ENCODE peak calls at places on chromosomes 4 and X, in ten cellular contexts. One of them, this sample, is unnamed.

GRCh38 chr4:102318526-102318925 is 26.8 kb downstream of the SLC39A8 start:
- DNase-seq in OCI-LY7: no peak
- DNase-seq in neural progenitor cell: no peak
- DNase-seq in GM12865: no peak
- DNase-seq in ovary: no peak
- DNase-seq in tibial nerve: no peak
- DNase-seq in colonic mucosa: peak; percentile 45
- DNase-seq in IMR-90: no peak
- DNase-seq in A549: no peak
- DNase-seq in right lobe of liver: no peak
- DNase-seq in this sample: no peak

GRCh38 chrX:45424341-45424740 is 223.7 kb upstream of the DIPK2B start:
- DNase-seq in OCI-LY7: no peak
- DNase-seq in neural progenitor cell: no peak
- DNase-seq in GM12865: no peak
- DNase-seq in ovary: no peak
- DNase-seq in tibial nerve: no peak
- DNase-seq in colonic mucosa: no peak
- DNase-seq in IMR-90: no peak
- DNase-seq in A549: no peak
- DNase-seq in right lobe of liver: no peak
- DNase-seq in this sample: no peak

GRCh38 chr4:94744830-94745229 is 12.9 kb upstream of the BMPR1B start:
- DNase-seq in OCI-LY7: no peak
- DNase-seq in neural progenitor cell: no peak
- DNase-seq in GM12865: no peak
- DNase-seq in ovary: no peak
- DNase-seq in tibial nerve: no peak
- DNase-seq in colonic mucosa: no peak
- DNase-seq in IMR-90: no peak
- DNase-seq in A549: no peak
- DNase-seq in right lobe of liver: no peak
- DNase-seq in this sample: no peak

GRCh38 chrX:96692911-96693310 is 8.3 kb downstream of the DIAPH2 start:
- DNase-seq in OCI-LY7: no peak
- DNase-seq in neural progenitor cell: no peak
- DNase-seq in GM12865: no peak
- DNase-seq in ovary: no peak
- DNase-seq in tibial nerve: no peak
- DNase-seq in colonic mucosa: no peak
- DNase-seq in IMR-90: no peak
- DNase-seq in A549: no peak
- DNase-seq in right lobe of liver: no peak
- DNase-seq in this sample: no peak

GRCh38 chrX:46444011-46444410 is 101.2 kb downstream of the ZNF674 start:
- DNase-seq in OCI-LY7: no peak
- DNase-seq in neural progenitor cell: no peak
- DNase-seq in GM12865: no peak
- DNase-seq in ovary: no peak
- DNase-seq in tibial nerve: no peak
- DNase-seq in colonic mucosa: no peak
- DNase-seq in IMR-90: peak; percentile 89
- DNase-seq in A549: no peak
- DNase-seq in right lobe of liver: no peak
- DNase-seq in this sample: peak; percentile 64

GRCh38 chrX:13050151-13050550 is 5.7 kb upstream of the FAM9C start:
- DNase-seq in OCI-LY7: no peak
- DNase-seq in neural progenitor cell: no peak
- DNase-seq in GM12865: no peak
- DNase-seq in ovary: no peak
- DNase-seq in tibial nerve: no peak
- DNase-seq in colonic mucosa: no peak
- DNase-seq in IMR-90: no peak
- DNase-seq in A549: no peak
- DNase-seq in right lobe of liver: no peak
- DNase-seq in this sample: no peak

GRCh38 chr4:56990109-56990508 is 11.4 kb downstream of the POLR2B start:
- DNase-seq in OCI-LY7: no peak
- DNase-seq in neural progenitor cell: no peak
- DNase-seq in GM12865: no peak
- DNase-seq in ovary: no peak
- DNase-seq in tibial nerve: no peak
- DNase-seq in colonic mucosa: no peak
- DNase-seq in IMR-90: peak; percentile 79
- DNase-seq in A549: no peak
- DNase-seq in right lobe of liver: no peak
- DNase-seq in this sample: no peak

GRCh38 chr4:169164669-169165415 is 105.9 kb downstream of the SH3RF1 start:
- DNase-seq in OCI-LY7: no peak
- DNase-seq in neural progenitor cell: no peak
- DNase-seq in GM12865: no peak
- DNase-seq in ovary: no peak
- DNase-seq in tibial nerve: no peak
- DNase-seq in colonic mucosa: no peak
- DNase-seq in IMR-90: peak; percentile 32
- DNase-seq in A549: no peak
- DNase-seq in right lobe of liver: no peak
- DNase-seq in this sample: no peak

GRCh38 chrX:123036401-123036800 is 147.7 kb upstream of the GRIA3 start:
- DNase-seq in OCI-LY7: no peak
- DNase-seq in neural progenitor cell: no peak
- DNase-seq in GM12865: no peak
- DNase-seq in ovary: no peak
- DNase-seq in tibial nerve: no peak
- DNase-seq in colonic mucosa: no peak
- DNase-seq in IMR-90: no peak
- DNase-seq in A549: no peak
- DNase-seq in right lobe of liver: no peak
- DNase-seq in this sample: no peak

GRCh38 chr4:36187723-36188333 is 56.5 kb downstream of the ARAP2 start:
- DNase-seq in OCI-LY7: peak; percentile 4
- DNase-seq in neural progenitor cell: peak; percentile 57
- DNase-seq in GM12865: peak; percentile 39
- DNase-seq in ovary: no peak
- DNase-seq in tibial nerve: no peak
- DNase-seq in colonic mucosa: no peak
- DNase-seq in IMR-90: peak; percentile 33
- DNase-seq in A549: peak; percentile 1
- DNase-seq in right lobe of liver: no peak
- DNase-seq in this sample: peak; percentile 49

GRCh38 chr4:114509340-114509739 is 89.3 kb upstream of the UGT8 start:
- DNase-seq in OCI-LY7: no peak
- DNase-seq in neural progenitor cell: no peak
- DNase-seq in GM12865: no peak
- DNase-seq in ovary: no peak
- DNase-seq in tibial nerve: no peak
- DNase-seq in colonic mucosa: no peak
- DNase-seq in IMR-90: no peak
- DNase-seq in A549: no peak
- DNase-seq in right lobe of liver: no peak
- DNase-seq in this sample: no peak

GRCh38 chr4:74117024-74117534 is 18.1 kb upstream of the CXCL2 start:
- DNase-seq in OCI-LY7: no peak
- DNase-seq in neural progenitor cell: no peak
- DNase-seq in GM12865: no peak
- DNase-seq in ovary: peak; percentile 25
- DNase-seq in tibial nerve: no peak
- DNase-seq in colonic mucosa: peak; percentile 64
- DNase-seq in IMR-90: peak; percentile 98
- DNase-seq in A549: peak; percentile 41
- DNase-seq in right lobe of liver: peak; percentile 48
- DNase-seq in this sample: peak; percentile 97

GRCh38 chr4:109947457-109947856 is 34.8 kb downstream of the EGF start:
- DNase-seq in OCI-LY7: no peak
- DNase-seq in neural progenitor cell: no peak
- DNase-seq in GM12865: no peak
- DNase-seq in ovary: no peak
- DNase-seq in tibial nerve: no peak
- DNase-seq in colonic mucosa: no peak
- DNase-seq in IMR-90: peak; percentile 30
- DNase-seq in A549: no peak
- DNase-seq in right lobe of liver: no peak
- DNase-seq in this sample: no peak

GRCh38 chr4:155751569-155751968 is 7.3 kb upstream of the GUCY1B1 start:
- DNase-seq in OCI-LY7: no peak
- DNase-seq in neural progenitor cell: no peak
- DNase-seq in GM12865: no peak
- DNase-seq in ovary: no peak
- DNase-seq in tibial nerve: no peak
- DNase-seq in colonic mucosa: no peak
- DNase-seq in IMR-90: no peak
- DNase-seq in A549: no peak
- DNase-seq in right lobe of liver: no peak
- DNase-seq in this sample: no peak

GRCh38 chr4:54228064-54228527 is 997 bp upstream of the PDGFRA start:
- DNase-seq in OCI-LY7: no peak
- DNase-seq in neural progenitor cell: peak; percentile 92
- DNase-seq in GM12865: peak; percentile 54
- DNase-seq in ovary: peak; percentile 92
- DNase-seq in tibial nerve: peak; percentile 68
- DNase-seq in colonic mucosa: peak; percentile 70
- DNase-seq in IMR-90: peak; percentile 82
- DNase-seq in A549: peak; percentile 60
- DNase-seq in right lobe of liver: peak; percentile 77
- DNase-seq in this sample: peak; percentile 55

GRCh38 chr4:15786743-15787142 is 8.6 kb downstream of the CD38 start:
- DNase-seq in OCI-LY7: no peak
- DNase-seq in neural progenitor cell: no peak
- DNase-seq in GM12865: no peak
- DNase-seq in ovary: no peak
- DNase-seq in tibial nerve: no peak
- DNase-seq in colonic mucosa: no peak
- DNase-seq in IMR-90: no peak
- DNase-seq in A549: no peak
- DNase-seq in right lobe of liver: no peak
- DNase-seq in this sample: no peak

DNA sequence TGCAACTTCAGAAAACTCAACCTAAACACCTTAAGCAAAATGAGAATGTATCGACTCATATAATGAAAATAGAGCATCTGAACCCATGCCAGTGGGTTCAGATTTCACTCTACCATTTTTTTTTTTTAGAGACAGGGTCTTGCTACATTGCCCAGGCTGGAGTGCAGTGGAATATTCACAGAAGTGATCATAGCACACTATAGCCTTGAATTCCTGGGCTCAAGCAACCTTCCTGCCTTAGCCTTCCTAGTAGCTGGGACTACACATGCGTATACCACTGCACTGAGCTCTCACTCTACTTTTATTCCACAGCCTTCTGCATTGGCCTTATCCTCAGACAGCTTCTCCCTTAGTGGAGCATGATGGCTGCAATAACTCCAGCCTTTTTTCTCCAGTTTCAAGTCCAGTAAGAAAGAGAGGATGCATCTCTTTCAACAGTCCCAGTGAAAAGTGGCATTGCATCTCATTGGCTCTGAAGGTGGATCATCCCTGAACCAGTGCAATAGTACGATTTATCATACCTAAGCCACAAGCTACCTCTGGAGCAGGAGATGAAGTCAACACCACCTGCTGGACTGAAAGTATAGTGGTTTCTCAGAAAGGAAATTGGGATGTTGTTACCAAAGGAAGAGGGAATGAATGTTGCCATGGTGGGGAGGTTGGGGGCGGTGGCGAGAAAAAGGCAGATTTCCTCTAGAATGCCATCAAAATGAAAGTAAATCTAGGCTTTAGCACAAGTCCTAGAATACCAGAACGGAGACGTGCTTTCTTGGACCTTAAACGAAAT is 2.0 kb upstream of the SOD3 start:
- DNase-seq in OCI-LY7: no peak
- DNase-seq in neural progenitor cell: peak; percentile 10
- DNase-seq in GM12865: no peak
- DNase-seq in ovary: no peak
- DNase-seq in tibial nerve: no peak
- DNase-seq in colonic mucosa: no peak
- DNase-seq in IMR-90: peak; percentile 19
- DNase-seq in A549: peak; percentile 8
- DNase-seq in right lobe of liver: no peak
- DNase-seq in this sample: no peak
- TF ChIP-seq CTCF in OCI-LY7: peak; percentile 21
- TF ChIP-seq CTCF in neural progenitor cell: peak; percentile 47
- TF ChIP-seq CTCF in GM12865: no peak
- TF ChIP-seq CTCF in ovary: no peak
- TF ChIP-seq CTCF in tibial nerve: no peak
- TF ChIP-seq CTCF in colonic mucosa: no peak
- TF ChIP-seq CTCF in IMR-90: peak; percentile 22
- TF ChIP-seq CTCF in A549: peak; percentile 16
- TF ChIP-seq CTCF in right lobe of liver: no peak
- TF ChIP-seq CTCF in this sample: peak; percentile 43

GRCh38 chrX:21758488-21758887 is 572 bp upstream of the SMPX start:
- DNase-seq in OCI-LY7: no peak
- DNase-seq in neural progenitor cell: no peak
- DNase-seq in GM12865: no peak
- DNase-seq in ovary: no peak
- DNase-seq in tibial nerve: no peak
- DNase-seq in colonic mucosa: no peak
- DNase-seq in IMR-90: no peak
- DNase-seq in A549: no peak
- DNase-seq in right lobe of liver: no peak
- DNase-seq in this sample: no peak
- H3K4me3 ChIP-seq in OCI-LY7: no peak overlapping the region
- H3K4me3 ChIP-seq in neural progenitor cell: no peak overlapping the region
- H3K4me3 ChIP-seq in GM12865: no peak overlapping the region
- H3K4me3 ChIP-seq in ovary: no peak overlapping the region
- H3K4me3 ChIP-seq in tibial nerve: no peak overlapping the region
- H3K4me3 ChIP-seq in colonic mucosa: no peak overlapping the region
- H3K4me3 ChIP-seq in IMR-90: no peak overlapping the region
- H3K4me3 ChIP-seq in A549: no peak overlapping the region
- H3K4me3 ChIP-seq in right lobe of liver: no peak overlapping the region
- H3K4me3 ChIP-seq in this sample: no peak overlapping the region

DNA sequence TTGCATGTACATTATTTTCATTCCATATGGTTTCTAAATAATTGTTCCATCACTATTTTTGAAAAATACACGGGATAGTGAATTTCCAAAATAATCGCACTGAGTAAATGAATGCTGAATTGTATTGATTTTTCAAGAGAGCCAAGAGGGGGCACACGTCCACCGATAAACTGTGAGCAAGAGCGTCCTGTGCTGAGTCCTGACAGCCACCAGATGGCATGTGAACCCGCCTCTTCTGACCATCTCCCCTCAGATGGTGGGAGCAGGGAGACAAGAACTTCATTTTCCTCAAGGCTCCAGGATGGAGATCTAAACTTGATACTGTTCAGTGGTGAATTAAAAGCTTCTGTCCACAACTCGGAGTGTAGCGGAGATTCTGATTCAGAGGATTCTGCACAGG is 30.6 kb upstream of the IL9R start:
- DNase-seq in OCI-LY7: peak; percentile 34
- DNase-seq in neural progenitor cell: peak; percentile 67
- DNase-seq in GM12865: peak; percentile 72
- DNase-seq in ovary: no peak
- DNase-seq in tibial nerve: no peak
- DNase-seq in colonic mucosa: no peak
- DNase-seq in IMR-90: no peak
- DNase-seq in A549: peak; percentile 22
- DNase-seq in right lobe of liver: no peak
- DNase-seq in this sample: no peak
- TF ChIP-seq CTCF in OCI-LY7: peak; percentile 76
- TF ChIP-seq CTCF in neural progenitor cell: peak; percentile 60
- TF ChIP-seq CTCF in GM12865: peak; percentile 58
- TF ChIP-seq CTCF in ovary: no peak
- TF ChIP-seq CTCF in tibial nerve: no peak
- TF ChIP-seq CTCF in colonic mucosa: no peak
- TF ChIP-seq CTCF in IMR-90: peak; percentile 22
- TF ChIP-seq CTCF in A549: peak; percentile 61
- TF ChIP-seq CTCF in right lobe of liver: peak; percentile 30
- TF ChIP-seq CTCF in this sample: no peak

GRCh38 chrX:49000640-49001039 is 1.4 kb downstream of the GRIPAP1 start:
- DNase-seq in OCI-LY7: no peak
- DNase-seq in neural progenitor cell: no peak
- DNase-seq in GM12865: no peak
- DNase-seq in ovary: no peak
- DNase-seq in tibial nerve: no peak
- DNase-seq in colonic mucosa: no peak
- DNase-seq in IMR-90: no peak
- DNase-seq in A549: no peak
- DNase-seq in right lobe of liver: no peak
- DNase-seq in this sample: no peak
- H3K4me3 ChIP-seq in OCI-LY7: peak overlapping the region; percentile 88
- H3K4me3 ChIP-seq in neural progenitor cell: no peak overlapping the region
- H3K4me3 ChIP-seq in GM12865: no peak overlapping the region
- H3K4me3 ChIP-seq in ovary: no peak overlapping the region
- H3K4me3 ChIP-seq in tibial nerve: no peak overlapping the region
- H3K4me3 ChIP-seq in colonic mucosa: no peak overlapping the region
- H3K4me3 ChIP-seq in IMR-90: no peak overlapping the region
- H3K4me3 ChIP-seq in A549: no peak overlapping the region
- H3K4me3 ChIP-seq in right lobe of liver: no peak overlapping the region
- H3K4me3 ChIP-seq in this sample: no peak overlapping the region

This sample was measured in astrocyte of the cerebellum.